ENCODE peak calls at places on chromosome 13, in four cellular contexts. One of them, this sample, is unnamed.

GRCh38 chr13:80979035-80979641 is 638.2 kb upstream of the SPRY2 start:
- DNase-seq in BJ: peak
- DNase-seq in GM12865: peak
- DNase-seq in CD8-positive, alpha-beta T cell: no peak
- DNase-seq in this sample: peak

GRCh38 chr13:19587635-19588300 is 26.4 kb upstream of the TPTE2 start:
- DNase-seq in BJ: no peak
- DNase-seq in GM12865: peak
- DNase-seq in CD8-positive, alpha-beta T cell: no peak
- DNase-seq in this sample: no peak

GRCh38 chr13:71866173-71867091 is 572 bp downstream of the DACH1 start:
- DNase-seq in BJ: no peak
- DNase-seq in GM12865: no peak
- DNase-seq in CD8-positive, alpha-beta T cell: no peak
- DNase-seq in this sample: no peak

GRCh38 chr13:75787249-75787940 is 151.3 kb downstream of the LMO7 start:
- DNase-seq in CD8-positive, alpha-beta T cell: no peak
- DNase-seq in GM12865: no peak
- DNase-seq in BJ: peak
- DNase-seq in this sample: peak

GRCh38 chr13:34810996-34811395 is 131.1 kb upstream of the NBEA start:
- DNase-seq in BJ: no peak
- DNase-seq in CD8-positive, alpha-beta T cell: no peak
- DNase-seq in GM12865: no peak
- DNase-seq in this sample: no peak

GRCh38 chr13:100330662-100331061 is 241.8 kb downstream of the PCCA start:
- DNase-seq in CD8-positive, alpha-beta T cell: no peak
- DNase-seq in BJ: no peak
- DNase-seq in GM12865: no peak
- DNase-seq in this sample: no peak

GRCh38 chr13:104315606-104316005 is 1249.4 kb upstream of the SLC10A2 start:
- DNase-seq in CD8-positive, alpha-beta T cell: no peak
- DNase-seq in GM12865: no peak
- DNase-seq in BJ: peak
- DNase-seq in this sample: no peak

GRCh38 chr13:23980160-23980551 is 82.9 kb upstream of the C1QTNF9B start:
- DNase-seq in BJ: no peak
- DNase-seq in CD8-positive, alpha-beta T cell: peak
- DNase-seq in GM12865: peak
- DNase-seq in this sample: no peak

GRCh38 chr13:31767175-31767900 is 28.0 kb downstream of the RXFP2 start:
- DNase-seq in GM12865: no peak
- DNase-seq in BJ: no peak
- DNase-seq in CD8-positive, alpha-beta T cell: no peak
- DNase-seq in this sample: no peak

GRCh38 chr13:48817166-48817802 is 158.4 kb upstream of the FNDC3A start:
- DNase-seq in BJ: no peak
- DNase-seq in CD8-positive, alpha-beta T cell: no peak
- DNase-seq in GM12865: no peak
- DNase-seq in this sample: no peak

GRCh38 chr13:91313103-91313502 is 34.4 kb upstream of the MIR17HG start:
- DNase-seq in GM12865: peak
- DNase-seq in BJ: no peak
- DNase-seq in CD8-positive, alpha-beta T cell: no peak
- DNase-seq in this sample: no peak

DNA sequence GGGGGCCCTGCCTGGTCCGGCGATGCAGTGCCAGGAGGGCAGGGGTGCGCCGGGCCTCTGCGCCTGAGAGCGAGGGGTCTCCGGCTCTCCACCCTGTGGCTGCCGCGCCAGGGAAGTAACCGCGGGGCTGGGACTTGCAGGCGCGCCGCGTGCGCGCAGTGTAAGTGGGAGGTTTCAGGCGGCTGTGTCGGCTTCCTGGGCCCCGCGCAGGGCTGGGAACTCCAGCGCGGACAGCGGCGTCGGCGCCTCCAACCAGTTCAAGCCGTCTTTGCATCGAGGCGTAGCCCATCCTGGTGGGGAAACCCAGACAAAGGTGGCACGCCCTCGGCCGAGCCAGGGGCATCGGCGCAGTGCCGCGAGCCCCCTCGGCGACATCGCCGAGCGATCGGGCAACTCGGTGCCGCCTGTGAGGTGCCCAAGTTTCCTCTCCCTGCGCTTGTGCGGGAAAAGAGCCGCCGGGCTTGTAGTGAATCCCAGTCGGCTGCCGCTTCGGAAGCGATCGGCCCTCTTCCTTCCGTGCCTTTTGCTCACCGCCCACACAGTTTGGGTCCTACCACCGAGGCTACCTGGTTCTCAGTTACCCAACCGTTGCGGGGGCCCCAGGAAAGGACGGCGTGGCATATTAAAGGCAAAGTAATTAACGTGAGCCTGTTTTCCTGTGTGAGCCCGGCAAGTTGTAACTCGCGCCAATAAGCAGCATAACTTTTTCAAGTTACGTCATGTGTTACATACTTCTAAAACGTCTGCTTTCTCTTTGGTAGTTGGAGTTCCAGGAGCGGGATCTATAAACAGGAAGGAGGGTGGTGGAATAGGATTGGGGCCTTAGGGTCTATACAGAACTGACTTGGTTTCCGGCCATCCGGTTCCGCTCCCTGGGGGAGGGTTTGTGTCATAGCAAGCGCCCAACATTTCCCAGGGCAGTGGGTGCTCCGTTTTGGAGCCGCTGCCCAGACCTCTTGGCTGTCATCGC is 1.2 kb downstream of the LRCH1 start:
- DNase-seq in BJ: no peak
- DNase-seq in GM12865: peak
- DNase-seq in CD8-positive, alpha-beta T cell: peak
- DNase-seq in this sample: peak
- TF ChIP-seq CTCF in BJ: peak
- TF ChIP-seq CTCF in GM12865: peak
- TF ChIP-seq CTCF in CD8-positive, alpha-beta T cell: no peak
- TF ChIP-seq CTCF in this sample: peak

GRCh38 chr13:45934283-45934682 is 82.7 kb upstream of the SIAH3 start:
- DNase-seq in GM12865: no peak
- DNase-seq in BJ: no peak
- DNase-seq in CD8-positive, alpha-beta T cell: no peak
- DNase-seq in this sample: no peak

GRCh38 chr13:45933203-45934014 is 81.9 kb upstream of the SIAH3 start:
- DNase-seq in CD8-positive, alpha-beta T cell: no peak
- DNase-seq in GM12865: no peak
- DNase-seq in BJ: no peak
- DNase-seq in this sample: no peak

GRCh38 chr13:45932172-45932571 is 80.6 kb upstream of the SIAH3 start:
- DNase-seq in CD8-positive, alpha-beta T cell: no peak
- DNase-seq in GM12865: no peak
- DNase-seq in BJ: no peak
- DNase-seq in this sample: no peak

GRCh38 chr13:45932611-45933182 is 81.1 kb upstream of the SIAH3 start:
- DNase-seq in BJ: no peak
- DNase-seq in GM12865: no peak
- DNase-seq in CD8-positive, alpha-beta T cell: no peak
- DNase-seq in this sample: no peak

GRCh38 chr13:45936621-45937020 is 85.1 kb upstream of the SIAH3 start:
- DNase-seq in BJ: no peak
- DNase-seq in GM12865: no peak
- DNase-seq in CD8-positive, alpha-beta T cell: no peak
- DNase-seq in this sample: no peak
- H3K4me3 ChIP-seq in BJ: no peak
- H3K4me3 ChIP-seq in GM12865: no peak
- H3K4me3 ChIP-seq in CD8-positive, alpha-beta T cell: no peak
- H3K4me3 ChIP-seq in this sample: no peak

DNA sequence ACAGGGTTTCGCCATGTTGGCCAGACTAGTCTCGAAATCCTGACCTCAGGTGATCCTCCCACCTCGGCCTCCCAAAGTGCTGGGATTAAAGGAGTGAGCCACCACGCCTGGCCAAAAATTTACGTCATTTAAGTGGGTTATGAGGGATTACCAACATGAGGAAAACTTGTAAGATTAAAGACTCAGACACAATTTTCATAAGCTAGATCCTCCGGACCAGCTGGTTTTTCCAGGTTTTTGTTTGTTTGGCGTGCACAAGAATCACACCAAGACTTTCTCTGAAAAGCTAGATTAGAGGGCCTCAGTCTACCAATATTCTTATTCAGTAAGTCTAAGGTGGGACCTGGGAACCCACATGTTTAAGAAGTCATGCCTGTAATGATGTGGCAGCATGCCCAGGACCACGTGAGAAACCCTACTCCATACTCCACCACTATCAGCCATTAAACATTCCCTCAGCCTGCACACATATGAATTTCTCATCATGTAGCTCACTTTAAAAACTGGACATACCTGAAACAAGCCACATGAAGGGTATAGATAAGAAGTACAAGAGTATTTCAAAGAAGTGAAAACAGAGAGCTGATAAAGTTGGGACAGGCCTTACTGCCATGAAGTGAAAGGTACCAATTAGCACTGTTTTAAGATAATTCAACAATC is 25.7 kb downstream of the DIAPH3 start:
- DNase-seq in BJ: no peak
- DNase-seq in GM12865: no peak
- DNase-seq in CD8-positive, alpha-beta T cell: no peak
- DNase-seq in this sample: no peak
- TF ChIP-seq CTCF in BJ: no peak
- TF ChIP-seq CTCF in GM12865: no peak
- TF ChIP-seq CTCF in CD8-positive, alpha-beta T cell: no peak
- TF ChIP-seq CTCF in this sample: no peak

GRCh38 chr13:44198826-44199225 is 174.8 kb upstream of the SERP2 start:
- DNase-seq in GM12865: no peak
- DNase-seq in CD8-positive, alpha-beta T cell: no peak
- DNase-seq in BJ: no peak
- DNase-seq in this sample: no peak
- H3K4me3 ChIP-seq in GM12865: no peak
- H3K4me3 ChIP-seq in CD8-positive, alpha-beta T cell: no peak
- H3K4me3 ChIP-seq in BJ: no peak
- H3K4me3 ChIP-seq in this sample: no peak

GRCh38 chr13:43785166-43785680 is 1.5 kb downstream of the ENOX1 start:
- DNase-seq in BJ: no peak
- DNase-seq in GM12865: no peak
- DNase-seq in CD8-positive, alpha-beta T cell: no peak
- DNase-seq in this sample: no peak

GRCh38 chr13:43785681-43786471 is 896 bp downstream of the ENOX1 start:
- DNase-seq in GM12865: peak
- DNase-seq in CD8-positive, alpha-beta T cell: no peak
- DNase-seq in BJ: no peak
- DNase-seq in this sample: no peak

GRCh38 chr13:43784491-43784890 is 2.3 kb downstream of the ENOX1 start:
- DNase-seq in GM12865: no peak
- DNase-seq in BJ: no peak
- DNase-seq in CD8-positive, alpha-beta T cell: no peak
- DNase-seq in this sample: no peak

GRCh38 chr13:43782686-43783085 is 4.1 kb downstream of the ENOX1 start:
- DNase-seq in GM12865: no peak
- DNase-seq in BJ: no peak
- DNase-seq in CD8-positive, alpha-beta T cell: no peak
- DNase-seq in this sample: no peak

GRCh38 chr13:43783820-43784219 is 3.0 kb downstream of the ENOX1 start:
- DNase-seq in GM12865: peak
- DNase-seq in CD8-positive, alpha-beta T cell: no peak
- DNase-seq in BJ: no peak
- DNase-seq in this sample: no peak
- TF ChIP-seq CTCF in GM12865: no peak
- TF ChIP-seq CTCF in CD8-positive, alpha-beta T cell: no peak
- TF ChIP-seq CTCF in BJ: no peak
- TF ChIP-seq CTCF in this sample: no peak

GRCh38 chr13:39040206-39040605 is 1.9 kb downstream of the NHLRC3 start:
- DNase-seq in GM12865: no peak
- DNase-seq in BJ: no peak
- DNase-seq in CD8-positive, alpha-beta T cell: no peak
- DNase-seq in this sample: no peak
- H3K4me3 ChIP-seq in GM12865: no peak
- H3K4me3 ChIP-seq in BJ: no peak
- H3K4me3 ChIP-seq in CD8-positive, alpha-beta T cell: no peak
- H3K4me3 ChIP-seq in this sample: no peak

DNA sequence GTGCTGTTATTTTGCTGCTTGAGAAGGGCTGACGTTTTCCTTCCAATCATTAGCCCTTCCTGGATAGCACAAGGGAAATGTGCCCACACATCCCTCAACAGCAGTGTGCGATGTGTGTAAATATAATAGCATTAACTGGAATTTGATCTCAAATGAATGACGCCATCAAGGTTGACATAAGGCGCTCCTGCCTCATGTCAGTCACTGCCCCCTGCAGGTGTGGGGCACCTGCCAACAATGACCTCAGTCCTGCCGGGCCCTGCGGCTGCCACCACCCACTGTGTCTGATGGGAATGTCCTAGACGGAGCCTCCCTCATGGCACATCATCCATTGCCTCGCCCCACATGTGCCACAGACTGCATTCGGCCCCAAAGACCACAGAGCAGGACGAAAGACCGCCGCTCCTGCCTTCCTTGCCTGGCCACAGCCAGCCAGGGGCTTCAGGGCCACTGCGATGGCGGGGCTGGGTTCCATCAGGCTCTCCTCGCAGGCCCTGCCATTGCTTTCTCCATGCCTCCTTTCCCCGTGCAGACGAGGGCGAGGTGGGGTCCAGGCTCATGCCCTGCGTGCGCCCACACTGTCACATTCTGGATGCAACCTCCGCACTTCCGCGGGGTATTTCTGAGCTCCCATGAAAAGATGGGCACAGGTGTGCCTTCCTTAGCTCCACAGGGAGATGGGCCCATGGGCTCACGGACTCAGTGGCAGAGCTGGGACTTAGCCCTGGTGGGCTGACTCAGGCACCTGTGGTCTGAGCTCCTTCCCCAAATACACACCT is 146.7 kb downstream of the SOX1 start:
- DNase-seq in BJ: no peak
- DNase-seq in GM12865: no peak
- DNase-seq in CD8-positive, alpha-beta T cell: no peak
- DNase-seq in this sample: no peak
- TF ChIP-seq CTCF in BJ: no peak
- TF ChIP-seq CTCF in GM12865: no peak
- TF ChIP-seq CTCF in CD8-positive, alpha-beta T cell: no peak
- TF ChIP-seq CTCF in this sample: no peak

DNA sequence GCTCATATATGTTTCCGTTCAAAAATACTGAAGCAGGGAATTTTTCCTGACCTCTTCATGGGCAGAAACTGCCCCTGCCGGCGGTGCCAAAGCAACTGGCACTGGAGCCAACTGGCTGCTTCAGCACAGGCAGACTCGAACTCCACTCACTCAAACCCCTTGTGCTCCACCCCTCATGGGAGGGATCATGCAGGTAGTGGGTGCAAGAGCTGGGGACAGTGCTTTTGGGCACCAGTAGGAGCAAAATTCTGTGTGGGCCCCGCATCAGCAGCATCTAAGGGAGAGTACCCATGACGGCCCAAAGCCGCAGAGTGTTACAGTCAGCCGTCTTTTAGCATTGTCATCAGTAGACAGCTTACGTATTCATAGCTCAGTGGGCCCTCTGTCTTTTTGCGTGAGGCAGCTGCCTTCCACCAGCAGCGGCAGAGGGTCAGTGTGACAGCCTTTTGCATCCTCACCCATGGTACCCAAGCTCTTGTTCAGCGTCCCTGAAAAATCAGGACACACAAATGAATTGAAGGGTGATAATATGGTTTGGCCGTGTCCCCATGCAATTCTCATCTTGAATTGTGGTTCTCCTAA is 393.8 kb downstream of the SLITRK6 start:
- DNase-seq in CD8-positive, alpha-beta T cell: no peak
- DNase-seq in GM12865: no peak
- DNase-seq in BJ: no peak
- DNase-seq in this sample: no peak
- H3K4me3 ChIP-seq in CD8-positive, alpha-beta T cell: no peak
- H3K4me3 ChIP-seq in GM12865: no peak
- H3K4me3 ChIP-seq in BJ: no peak
- H3K4me3 ChIP-seq in this sample: no peak